ENCODE peak calls at places on chromosome 13, in seven cellular contexts. Z, A, T, L, U, V and W are unnamed samples.
A peak's percentile ranks its signal among the peaks of the same experiment; 100 is the strongest.

GRCh38 chr13:42284068-42284467 is 12.1 kb downstream of the AKAP11 start:
- DNase-seq in L (no peak), A (no peak), Z (no peak), V (no peak), T (no peak), U (no peak), W (no peak)

GRCh38 chr13:20411638-20412342 is 113.9 kb downstream of the CRYL1 start:
- DNase-seq in L (peak; percentile 70), Z (no peak), T (no peak), U (no peak), V (peak; percentile 69), A (no peak), W (no peak)

GRCh38 chr13:109412232-109412935 is 374.0 kb downstream of the IRS2 start:
- DNase-seq in V (no peak), L (no peak), T (no peak), Z (peak; percentile 60), A (peak; percentile 65), U (peak; percentile 35), W (no peak)

GRCh38 chr13:48532146-48532472 is 771 bp downstream of the RCBTB2 start:
- DNase-seq in T (no peak), V (no peak), Z (no peak), L (no peak), U (peak; percentile 58), A (peak; percentile 67), W (no peak)

GRCh38 chr13:48221301-48222190 is 11.5 kb upstream of the ITM2B start:
- DNase-seq in U (no peak), A (no peak), L (no peak), Z (no peak), V (no peak), T (no peak), W (no peak)

GRCh38 chr13:49635599-49636433 is 7.5 kb downstream of the ARL11 start:
- DNase-seq in L (no peak), A (peak; percentile 77), V (no peak), T (no peak), Z (no peak), U (peak; percentile 52), W (no peak)

GRCh38 chr13:71477735-71478134 is 389.3 kb downstream of the DACH1 start:
- DNase-seq in T (no peak), Z (no peak), V (no peak), L (peak; percentile 5), U (no peak), A (peak; percentile 8), W (no peak)

GRCh38 chr13:29840585-29840984 is 9.8 kb downstream of the UBL3 start:
- DNase-seq in V (no peak), U (no peak), T (no peak), L (no peak), Z (no peak), A (no peak), W (no peak)

GRCh38 chr13:20826301-20826700 is 52.5 kb upstream of the EEF1AKMT1 start:
- DNase-seq in A (no peak), Z (no peak), L (no peak), V (no peak), T (no peak), U (no peak), W (no peak)

GRCh38 chr13:74560325-74560724 is 426.1 kb upstream of the KLF12 start:
- DNase-seq in U (no peak), V (peak; percentile 0), A (no peak), T (no peak), L (no peak), Z (no peak), W (no peak)

GRCh38 chr13:49023441-49023840 is 47.7 kb downstream of the FNDC3A start:
- DNase-seq in A (peak; percentile 32), Z (no peak), L (no peak), V (no peak), U (peak; percentile 69), T (peak; percentile 44), W (no peak)

GRCh38 chr13:114053026-114053425 is 79.2 kb upstream of the C13orf46 start:
- DNase-seq in U (peak; percentile 38), Z (no peak), V (no peak), L (no peak), T (no peak), A (peak; percentile 52), W (no peak)

DNA sequence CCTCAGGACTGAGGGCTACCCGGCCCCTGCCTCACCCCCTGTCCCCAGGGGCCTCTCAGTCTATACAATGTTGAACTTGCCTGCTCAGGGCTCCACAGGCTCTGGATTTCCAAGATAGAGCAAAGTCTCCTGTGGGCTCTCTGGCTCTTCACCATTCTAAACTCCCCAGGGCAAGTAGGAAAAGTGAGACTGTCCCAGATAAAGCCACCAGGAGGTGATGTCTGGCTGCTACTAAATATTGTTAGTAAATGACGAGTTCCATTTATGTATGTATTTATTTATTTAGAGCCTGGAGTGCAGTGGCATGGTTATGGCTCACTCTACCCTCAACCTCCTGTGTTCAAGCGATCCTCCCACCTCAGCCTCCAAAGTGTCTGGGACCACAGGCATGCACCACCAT is 73.6 kb upstream of the SIAH3 start:
- DNase-seq in V (no peak), Z (no peak), U (no peak), L (no peak), A (peak; percentile 25), T (no peak), W (no peak)
- TF ChIP-seq CTCF in V (peak; percentile 14), Z (no peak), U (peak; percentile 25), L (peak; percentile 18), A (peak; percentile 22), T (no peak), W (peak; percentile 7)

GRCh38 chr13:111901301-111901905 is 165.5 kb upstream of the SOX1 start:
- DNase-seq in T (no peak), A (no peak), L (no peak), U (no peak), V (no peak), Z (no peak), W (no peak)
- TF ChIP-seq CTCF in T (no peak), A (no peak), L (no peak), U (no peak), V (no peak), Z (no peak), W (no peak)

DNA sequence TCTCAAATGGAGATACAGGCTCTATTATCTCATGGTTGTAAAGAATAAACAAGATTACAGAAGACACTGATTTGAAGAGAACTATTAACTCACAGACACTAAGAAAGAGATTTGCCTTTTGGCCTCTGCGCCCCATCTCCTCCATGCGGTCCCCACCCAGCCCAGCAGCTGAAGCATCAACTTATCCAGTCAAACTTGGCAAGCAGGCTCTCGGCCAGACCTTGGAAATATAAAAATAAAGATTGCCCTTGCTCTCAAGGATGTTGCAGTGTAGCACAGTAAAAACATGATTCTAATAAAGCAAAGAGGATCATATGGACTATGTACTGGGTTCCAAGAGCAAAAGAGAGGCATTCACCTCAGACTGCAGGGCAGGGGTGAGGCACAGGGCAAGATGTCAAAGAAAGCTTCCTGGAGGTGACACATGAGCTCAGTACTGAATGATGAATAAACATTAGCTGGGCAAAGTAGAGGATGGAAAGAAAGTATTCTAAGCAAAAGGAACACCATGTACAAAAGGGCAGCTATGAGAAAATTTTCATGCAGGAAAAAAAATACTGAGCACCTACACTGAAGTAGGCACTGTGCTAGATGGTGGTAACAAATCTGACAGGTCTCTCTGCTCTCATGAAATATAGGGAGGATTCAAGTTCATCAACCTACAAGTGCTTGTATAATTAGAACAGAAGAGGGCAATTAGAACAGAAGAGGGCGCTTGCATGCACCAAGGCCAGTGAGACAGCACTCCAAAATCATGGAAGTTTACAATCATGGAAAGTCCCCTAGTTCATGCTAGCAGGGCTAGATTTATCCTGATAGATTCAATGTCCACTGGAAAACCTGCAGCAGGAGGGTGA is 85.0 kb downstream of the SACS start:
- DNase-seq in T (no peak), L (no peak), Z (no peak), U (peak; percentile 27), V (no peak), A (peak; percentile 10), W (no peak)
- TF ChIP-seq CTCF in T (peak; percentile 7), L (no peak), Z (no peak), U (no peak), V (no peak), A (no peak), W (no peak)

GRCh38 chr13:44231786-44232516 is 141.7 kb upstream of the SERP2 start:
- DNase-seq in A (peak; percentile 90), V (no peak), L (no peak), Z (peak; percentile 74), T (peak; percentile 86), U (peak; percentile 95), W (no peak)
- TF ChIP-seq CTCF in A (peak; percentile 13), V (no peak), L (no peak), Z (no peak), T (peak; percentile 25), U (peak; percentile 25), W (no peak)